ENCODE peak calls at places on chromosome 19, in seven cellular contexts. One of them, this sample, is unnamed.

GRCh38 chr19:55228403-55229031 is at the start of gene TMEM86B:
- DNase-seq in IMR-90: no peak
- DNase-seq in Peyer's patch: peak
- DNase-seq in upper lobe of left lung: peak
- DNase-seq in heart right ventricle: no peak
- DNase-seq in WERI-Rb-1: no peak
- DNase-seq in endodermal cell: no peak
- DNase-seq in this sample: no peak

GRCh38 chr19:58571575-58571947 is 1.6 kb downstream of the MZF1 start:
- DNase-seq in IMR-90: no peak
- DNase-seq in WERI-Rb-1: no peak
- DNase-seq in endodermal cell: no peak
- DNase-seq in heart right ventricle: no peak
- DNase-seq in upper lobe of left lung: no peak
- DNase-seq in Peyer's patch: peak
- DNase-seq in this sample: no peak

GRCh38 chr19:41133260-41133659 is 19.0 kb downstream of the CYP2F1 start:
- DNase-seq in endodermal cell: no peak
- DNase-seq in IMR-90: no peak
- DNase-seq in heart right ventricle: no peak
- DNase-seq in Peyer's patch: no peak
- DNase-seq in upper lobe of left lung: no peak
- DNase-seq in WERI-Rb-1: no peak
- DNase-seq in this sample: no peak

GRCh38 chr19:8663920-8664670 is 33.7 kb downstream of the NFILZ start:
- DNase-seq in IMR-90: no peak
- DNase-seq in endodermal cell: no peak
- DNase-seq in upper lobe of left lung: peak
- DNase-seq in Peyer's patch: no peak
- DNase-seq in heart right ventricle: no peak
- DNase-seq in WERI-Rb-1: no peak
- DNase-seq in this sample: no peak

GRCh38 chr19:28905996-28906395 is 307.0 kb downstream of the UQCRFS1 start:
- DNase-seq in heart right ventricle: no peak
- DNase-seq in Peyer's patch: no peak
- DNase-seq in upper lobe of left lung: no peak
- DNase-seq in IMR-90: peak
- DNase-seq in endodermal cell: peak
- DNase-seq in WERI-Rb-1: no peak
- DNase-seq in this sample: no peak

GRCh38 chr19:43132696-43133095 is 50.2 kb upstream of the PSG2 start:
- DNase-seq in upper lobe of left lung: no peak
- DNase-seq in WERI-Rb-1: no peak
- DNase-seq in heart right ventricle: no peak
- DNase-seq in endodermal cell: no peak
- DNase-seq in IMR-90: peak
- DNase-seq in Peyer's patch: no peak
- DNase-seq in this sample: no peak

GRCh38 chr19:35345671-35346111 is 2.0 kb upstream of the FFAR1 start:
- DNase-seq in WERI-Rb-1: no peak
- DNase-seq in heart right ventricle: no peak
- DNase-seq in endodermal cell: peak
- DNase-seq in upper lobe of left lung: no peak
- DNase-seq in Peyer's patch: peak
- DNase-seq in IMR-90: no peak
- DNase-seq in this sample: peak

GRCh38 chr19:7787141-7787540 is 24.1 kb downstream of the CLEC4M start:
- DNase-seq in upper lobe of left lung: no peak
- DNase-seq in WERI-Rb-1: no peak
- DNase-seq in IMR-90: no peak
- DNase-seq in heart right ventricle: peak
- DNase-seq in endodermal cell: peak
- DNase-seq in Peyer's patch: no peak
- DNase-seq in this sample: no peak

GRCh38 chr19:8610041-8610927 is at the start of gene ADAMTS10:
- DNase-seq in endodermal cell: peak
- DNase-seq in WERI-Rb-1: peak
- DNase-seq in heart right ventricle: peak
- DNase-seq in upper lobe of left lung: peak
- DNase-seq in IMR-90: peak
- DNase-seq in Peyer's patch: no peak
- DNase-seq in this sample: no peak

GRCh38 chr19:3520166-3521103 is 14.3 kb downstream of the FZR1 start:
- DNase-seq in heart right ventricle: no peak
- DNase-seq in upper lobe of left lung: peak
- DNase-seq in WERI-Rb-1: no peak
- DNase-seq in Peyer's patch: peak
- DNase-seq in IMR-90: no peak
- DNase-seq in endodermal cell: peak
- DNase-seq in this sample: no peak

GRCh38 chr19:16874250-16874977 is 14.4 kb upstream of the F2RL3 start:
- DNase-seq in endodermal cell: no peak
- DNase-seq in WERI-Rb-1: no peak
- DNase-seq in heart right ventricle: no peak
- DNase-seq in upper lobe of left lung: no peak
- DNase-seq in IMR-90: no peak
- DNase-seq in Peyer's patch: no peak
- DNase-seq in this sample: no peak

GRCh38 chr19:38838208-38838985 is 6.8 kb upstream of the ECH1 start:
- DNase-seq in IMR-90: no peak
- DNase-seq in upper lobe of left lung: no peak
- DNase-seq in heart right ventricle: no peak
- DNase-seq in Peyer's patch: no peak
- DNase-seq in endodermal cell: no peak
- DNase-seq in WERI-Rb-1: no peak
- DNase-seq in this sample: no peak
- TF ChIP-seq CTCF in IMR-90: no peak
- TF ChIP-seq CTCF in upper lobe of left lung: peak
- TF ChIP-seq CTCF in heart right ventricle: no peak
- TF ChIP-seq CTCF in Peyer's patch: no peak
- TF ChIP-seq CTCF in endodermal cell: no peak
- TF ChIP-seq CTCF in WERI-Rb-1: no peak
- TF ChIP-seq CTCF in this sample: no peak

GRCh38 chr19:37981785-37982475 is 74.9 kb downstream of the SIPA1L3 start:
- DNase-seq in Peyer's patch: peak
- DNase-seq in heart right ventricle: no peak
- DNase-seq in upper lobe of left lung: no peak
- DNase-seq in endodermal cell: no peak
- DNase-seq in IMR-90: peak
- DNase-seq in WERI-Rb-1: no peak
- DNase-seq in this sample: no peak

GRCh38 chr19:37977992-37978391 is 71.0 kb downstream of the SIPA1L3 start:
- DNase-seq in WERI-Rb-1: no peak
- DNase-seq in IMR-90: peak
- DNase-seq in upper lobe of left lung: no peak
- DNase-seq in heart right ventricle: no peak
- DNase-seq in endodermal cell: no peak
- DNase-seq in Peyer's patch: no peak
- DNase-seq in this sample: no peak

GRCh38 chr19:37980419-37980975 is 73.5 kb downstream of the SIPA1L3 start:
- DNase-seq in upper lobe of left lung: no peak
- DNase-seq in Peyer's patch: peak
- DNase-seq in heart right ventricle: no peak
- DNase-seq in endodermal cell: no peak
- DNase-seq in WERI-Rb-1: no peak
- DNase-seq in IMR-90: no peak
- DNase-seq in this sample: no peak

GRCh38 chr19:37977391-37977790 is 70.4 kb downstream of the SIPA1L3 start:
- DNase-seq in heart right ventricle: no peak
- DNase-seq in upper lobe of left lung: no peak
- DNase-seq in Peyer's patch: peak
- DNase-seq in endodermal cell: no peak
- DNase-seq in IMR-90: no peak
- DNase-seq in WERI-Rb-1: no peak
- DNase-seq in this sample: peak

GRCh38 chr19:37979547-37980082 is 72.6 kb downstream of the SIPA1L3 start:
- DNase-seq in upper lobe of left lung: peak
- DNase-seq in Peyer's patch: no peak
- DNase-seq in heart right ventricle: no peak
- DNase-seq in IMR-90: no peak
- DNase-seq in endodermal cell: no peak
- DNase-seq in WERI-Rb-1: peak
- DNase-seq in this sample: peak
- TF ChIP-seq CTCF in upper lobe of left lung: no peak
- TF ChIP-seq CTCF in Peyer's patch: no peak
- TF ChIP-seq CTCF in heart right ventricle: no peak
- TF ChIP-seq CTCF in IMR-90: no peak
- TF ChIP-seq CTCF in endodermal cell: no peak
- TF ChIP-seq CTCF in WERI-Rb-1: no peak
- TF ChIP-seq CTCF in this sample: no peak

GRCh38 chr19:38684862-38685665 is 37.6 kb downstream of the ACTN4 start:
- DNase-seq in IMR-90: no peak
- DNase-seq in heart right ventricle: no peak
- DNase-seq in WERI-Rb-1: peak
- DNase-seq in upper lobe of left lung: no peak
- DNase-seq in Peyer's patch: no peak
- DNase-seq in endodermal cell: no peak
- DNase-seq in this sample: no peak

GRCh38 chr19:38684078-38684861 is 36.8 kb downstream of the ACTN4 start:
- DNase-seq in endodermal cell: peak
- DNase-seq in WERI-Rb-1: no peak
- DNase-seq in Peyer's patch: peak
- DNase-seq in heart right ventricle: peak
- DNase-seq in IMR-90: peak
- DNase-seq in upper lobe of left lung: no peak
- DNase-seq in this sample: peak

GRCh38 chr19:38687837-38688378 is 40.5 kb downstream of the ACTN4 start:
- DNase-seq in Peyer's patch: no peak
- DNase-seq in upper lobe of left lung: no peak
- DNase-seq in heart right ventricle: no peak
- DNase-seq in WERI-Rb-1: no peak
- DNase-seq in endodermal cell: no peak
- DNase-seq in IMR-90: no peak
- DNase-seq in this sample: no peak

GRCh38 chr19:38685666-38686529 is 38.4 kb downstream of the ACTN4 start:
- DNase-seq in Peyer's patch: no peak
- DNase-seq in IMR-90: peak
- DNase-seq in heart right ventricle: no peak
- DNase-seq in upper lobe of left lung: no peak
- DNase-seq in endodermal cell: peak
- DNase-seq in WERI-Rb-1: peak
- DNase-seq in this sample: no peak

GRCh38 chr19:38686530-38686888 is 39.1 kb downstream of the ACTN4 start:
- DNase-seq in IMR-90: no peak
- DNase-seq in heart right ventricle: no peak
- DNase-seq in endodermal cell: no peak
- DNase-seq in WERI-Rb-1: peak
- DNase-seq in upper lobe of left lung: no peak
- DNase-seq in Peyer's patch: peak
- DNase-seq in this sample: no peak
- TF ChIP-seq CTCF in IMR-90: no peak
- TF ChIP-seq CTCF in heart right ventricle: no peak
- TF ChIP-seq CTCF in endodermal cell: no peak
- TF ChIP-seq CTCF in WERI-Rb-1: peak
- TF ChIP-seq CTCF in upper lobe of left lung: no peak
- TF ChIP-seq CTCF in Peyer's patch: no peak
- TF ChIP-seq CTCF in this sample: no peak

GRCh38 chr19:13095934-13096890 is 6.4 kb downstream of the LYL1 start:
- DNase-seq in IMR-90: no peak
- DNase-seq in heart right ventricle: peak
- DNase-seq in endodermal cell: peak
- DNase-seq in Peyer's patch: no peak
- DNase-seq in WERI-Rb-1: peak
- DNase-seq in upper lobe of left lung: no peak
- DNase-seq in this sample: no peak
- TF ChIP-seq CTCF in IMR-90: no peak
- TF ChIP-seq CTCF in heart right ventricle: no peak
- TF ChIP-seq CTCF in endodermal cell: peak
- TF ChIP-seq CTCF in Peyer's patch: no peak
- TF ChIP-seq CTCF in WERI-Rb-1: peak
- TF ChIP-seq CTCF in upper lobe of left lung: peak
- TF ChIP-seq CTCF in this sample: no peak

GRCh38 chr19:49309087-49309486 is 15.9 kb downstream of the SLC6A16 start:
- DNase-seq in endodermal cell: no peak
- DNase-seq in upper lobe of left lung: no peak
- DNase-seq in Peyer's patch: no peak
- DNase-seq in WERI-Rb-1: no peak
- DNase-seq in heart right ventricle: no peak
- DNase-seq in IMR-90: no peak
- DNase-seq in this sample: no peak
- TF ChIP-seq CTCF in endodermal cell: peak
- TF ChIP-seq CTCF in upper lobe of left lung: no peak
- TF ChIP-seq CTCF in Peyer's patch: no peak
- TF ChIP-seq CTCF in WERI-Rb-1: no peak
- TF ChIP-seq CTCF in heart right ventricle: no peak
- TF ChIP-seq CTCF in IMR-90: no peak
- TF ChIP-seq CTCF in this sample: no peak

GRCh38 chr19:32357720-32358119 is 12.3 kb downstream of the ZNF507 start:
- DNase-seq in Peyer's patch: no peak
- DNase-seq in heart right ventricle: no peak
- DNase-seq in IMR-90: no peak
- DNase-seq in upper lobe of left lung: no peak
- DNase-seq in WERI-Rb-1: no peak
- DNase-seq in endodermal cell: no peak
- DNase-seq in this sample: no peak
- TF ChIP-seq CTCF in Peyer's patch: no peak
- TF ChIP-seq CTCF in heart right ventricle: peak
- TF ChIP-seq CTCF in IMR-90: peak
- TF ChIP-seq CTCF in upper lobe of left lung: no peak
- TF ChIP-seq CTCF in WERI-Rb-1: no peak
- TF ChIP-seq CTCF in endodermal cell: peak
- TF ChIP-seq CTCF in this sample: no peak

GRCh38 chr19:19149402-19149801 is 11.1 kb upstream of the TMEM161A start:
- DNase-seq in IMR-90: no peak
- DNase-seq in endodermal cell: no peak
- DNase-seq in upper lobe of left lung: no peak
- DNase-seq in WERI-Rb-1: no peak
- DNase-seq in Peyer's patch: no peak
- DNase-seq in heart right ventricle: no peak
- DNase-seq in this sample: no peak
- TF ChIP-seq CTCF in IMR-90: no peak
- TF ChIP-seq CTCF in endodermal cell: no peak
- TF ChIP-seq CTCF in upper lobe of left lung: no peak
- TF ChIP-seq CTCF in WERI-Rb-1: no peak
- TF ChIP-seq CTCF in Peyer's patch: no peak
- TF ChIP-seq CTCF in heart right ventricle: no peak
- TF ChIP-seq CTCF in this sample: no peak

DNA sequence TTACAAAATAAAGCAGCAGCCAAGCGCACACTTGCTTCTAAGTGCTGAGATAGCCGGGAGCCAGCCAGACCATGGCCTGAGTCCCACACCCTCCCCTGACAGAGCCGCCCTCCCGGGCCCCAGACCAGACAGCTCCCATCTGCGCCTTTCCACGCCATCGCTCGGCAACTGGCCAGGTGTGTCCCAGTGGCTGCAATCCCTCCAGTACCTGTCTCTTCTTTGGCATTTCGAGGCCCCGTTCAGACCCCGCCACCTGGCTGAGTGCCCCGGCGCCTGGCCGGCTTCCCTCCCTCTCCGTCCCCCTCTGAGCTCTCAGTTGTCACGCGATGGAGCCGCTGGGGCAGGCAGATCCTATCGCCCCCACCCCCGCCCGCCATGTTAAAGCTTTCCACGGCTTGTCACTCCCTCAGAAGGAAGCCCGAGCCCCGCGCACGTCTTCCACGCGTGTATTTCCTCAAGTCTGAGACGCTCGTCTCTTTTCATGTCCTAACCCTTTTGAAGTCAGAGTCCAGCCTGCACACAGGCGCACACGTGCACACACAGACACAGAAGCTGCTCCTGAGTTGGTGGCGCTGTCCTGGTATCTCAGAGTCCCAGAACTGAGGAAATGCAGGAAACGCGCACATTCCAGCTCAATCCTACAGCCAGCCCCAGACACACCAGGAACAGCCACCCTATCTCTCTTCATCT is 7.9 kb downstream of the MLLT1 start:
- DNase-seq in IMR-90: peak
- DNase-seq in heart right ventricle: peak
- DNase-seq in Peyer's patch: peak
- DNase-seq in endodermal cell: peak
- DNase-seq in WERI-Rb-1: peak
- DNase-seq in upper lobe of left lung: peak
- DNase-seq in this sample: peak
- TF ChIP-seq CTCF in IMR-90: peak
- TF ChIP-seq CTCF in heart right ventricle: peak
- TF ChIP-seq CTCF in Peyer's patch: no peak
- TF ChIP-seq CTCF in endodermal cell: no peak
- TF ChIP-seq CTCF in WERI-Rb-1: peak
- TF ChIP-seq CTCF in upper lobe of left lung: no peak
- TF ChIP-seq CTCF in this sample: no peak

This sample was measured in lower lobe of right lung.